ENCODE peak calls at places on chromosomes 2 and 18, in five cellular contexts. D, O, P, K and B are unnamed samples.
A peak's percentile ranks its signal among the peaks of the same experiment; 100 is the strongest.

GRCh38 chr2:33620-34019 is 12.7 kb downstream of the FAM110C start:
- DNase-seq in O (peak; percentile 75), D (peak; percentile 47), P (no peak), K (no peak), B (no peak)

GRCh38 chr18:6405237-6406074 is 9.3 kb downstream of the L3MBTL4 start:
- DNase-seq in K (peak; percentile 22), O (no peak), P (peak; percentile 8), D (no peak), B (no peak)

GRCh38 chr18:42706618-42707017 is 408.9 kb downstream of the RIT2 start:
- DNase-seq in P (peak; percentile 48), O (no peak), K (peak; percentile 67), D (peak; percentile 45), B (no peak)

GRCh38 chr2:161308178-161308955 is at the start of gene PSMD14:
- DNase-seq in P (peak; percentile 94), K (peak; percentile 88), O (peak; percentile 96), D (peak; percentile 99), B (peak; percentile 84)

GRCh38 chr2:17162721-17163120 is 355.5 kb downstream of the RAD51AP2 start:
- DNase-seq in O (no peak), K (no peak), P (no peak), D (no peak), B (no peak)

GRCh38 chr2:27798948-27799645 is 27.6 kb downstream of the MRPL33 start:
- DNase-seq in P (peak; percentile 21), K (peak; percentile 89), D (peak; percentile 99), O (peak; percentile 99), B (peak; percentile 86)

GRCh38 chr18:12960846-12961397 is 13.1 kb downstream of the SEH1L start:
- DNase-seq in D (no peak), O (no peak), P (no peak), K (no peak), B (no peak)

GRCh38 chr2:219462349-219462748 is 27.7 kb downstream of the SPEG start:
- DNase-seq in P (no peak), O (no peak), D (no peak), K (no peak), B (no peak)

GRCh38 chr2:26526105-26526504 is 48.2 kb upstream of the OTOF start:
- DNase-seq in O (no peak), D (no peak), K (no peak), P (no peak), B (no peak)

GRCh38 chr2:23697676-23698075 is 229.2 kb downstream of the ATAD2B start:
- DNase-seq in O (peak; percentile 76), P (no peak), K (no peak), D (no peak), B (no peak)

GRCh38 chr18:44839239-44839666 is 158.6 kb downstream of the SETBP1 start:
- DNase-seq in O (peak; percentile 53), D (peak; percentile 91), K (peak; percentile 29), P (peak; percentile 42), B (peak; percentile 44)

GRCh38 chr2:20223345-20224190 is 1.4 kb downstream of the SDC1 start:
- DNase-seq in D (peak; percentile 50), K (peak; percentile 61), O (peak; percentile 54), P (peak; percentile 72), B (no peak)
- H3K4me1 ChIP-seq in D (peaks cover 6% of the 10 kb centered on the region), K (peaks cover 18% of the 10 kb centered on the region), O (peaks cover 40% of the 10 kb centered on the region), P (peaks cover 25% of the 10 kb centered on the region), B (no peaks in the 10 kb centered on the region)

DNA sequence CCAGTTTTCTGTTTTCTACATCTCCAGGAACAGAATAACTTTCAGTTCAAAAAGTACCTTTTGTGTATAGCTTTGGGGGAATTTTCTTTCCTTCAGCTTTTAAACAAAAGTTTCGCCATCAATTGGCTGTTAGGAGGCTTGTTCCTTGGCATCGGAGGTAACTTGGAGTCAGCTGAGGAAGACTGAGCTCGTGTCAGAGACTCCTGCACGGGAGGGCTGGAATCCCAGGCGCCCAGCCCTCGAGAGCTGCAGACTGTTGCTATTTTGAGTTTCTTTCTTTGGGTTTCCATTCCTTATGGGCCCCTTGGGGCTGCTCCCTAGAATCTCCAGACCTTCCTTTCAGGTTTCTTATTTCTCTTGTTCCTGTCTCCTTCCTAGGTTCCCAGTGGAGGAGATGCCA is 8.1 kb downstream of the EMILIN2 start:
- DNase-seq in K (no peak), D (no peak), O (no peak), P (no peak), B (no peak)
- H3K4me1 ChIP-seq in K (no peaks in the 10 kb centered on the region), D (no peaks in the 10 kb centered on the region), O (no peaks in the 10 kb centered on the region), P (peaks cover 25% of the 10 kb centered on the region), B (peaks cover 36% of the 10 kb centered on the region)

GRCh38 chr2:85273732-85274731 is 53.8 kb downstream of the TGOLN2 start:
- DNase-seq in O (peak; percentile 67), K (peak; percentile 76), P (no peak), D (peak; percentile 25), B (no peak)

GRCh38 chr2:85272357-85272756 is 55.4 kb downstream of the TGOLN2 start:
- DNase-seq in K (no peak), O (no peak), D (no peak), P (no peak), B (no peak)

GRCh38 chr2:85265304-85265703 is 62.5 kb downstream of the TGOLN2 start:
- DNase-seq in K (no peak), D (peak; percentile 45), O (no peak), P (no peak), B (no peak)

GRCh38 chr2:85266424-85267041 is 61.3 kb downstream of the TGOLN2 start:
- DNase-seq in O (peak; percentile 69), P (peak; percentile 86), D (peak; percentile 88), K (no peak), B (no peak)

DNA sequence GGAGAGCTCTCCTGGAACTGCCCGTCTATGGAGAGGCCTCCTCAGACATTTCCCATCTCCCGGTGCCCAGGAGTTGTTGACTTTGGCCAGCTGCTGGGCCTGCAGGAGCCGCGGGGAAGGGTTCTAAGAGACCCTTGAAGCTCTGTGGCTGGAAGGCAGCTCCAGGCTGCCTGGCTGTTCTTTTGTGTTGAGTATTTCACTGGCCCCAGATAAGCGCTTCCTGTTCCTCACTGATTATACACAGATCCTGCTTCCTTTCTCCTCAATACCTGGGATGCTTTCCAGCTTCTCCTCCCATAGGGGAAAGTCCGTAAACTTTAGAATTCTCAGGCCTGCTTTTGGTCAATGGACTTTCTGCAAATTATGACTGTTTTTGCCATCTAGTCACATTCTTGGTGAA is 57.8 kb downstream of the TGOLN2 start:
- DNase-seq in D (peak; percentile 24), P (no peak), O (no peak), K (no peak), B (no peak)
- H3K4me1 ChIP-seq in D (peaks cover 4% of the 10 kb centered on the region), P (peaks cover 28% of the 10 kb centered on the region), O (peaks cover 5% of the 10 kb centered on the region), K (no peaks in the 10 kb centered on the region), B (peaks cover 32% of the 10 kb centered on the region)

GRCh38 chr2:66466435-66466834 is 31.5 kb downstream of the MEIS1 start:
- DNase-seq in K (no peak), P (no peak), D (no peak), O (no peak), B (no peak)
- H3K4me1 ChIP-seq in K (no peaks in the 10 kb centered on the region), P (peaks cover 20% of the 10 kb centered on the region), D (peaks cover 3% of the 10 kb centered on the region), O (no peaks in the 10 kb centered on the region), B (peaks cover 17% of the 10 kb centered on the region)

GRCh38 chr2:239223330-239224248 is 177.2 kb downstream of the HDAC4 start:
- DNase-seq in K (peak; percentile 29), D (no peak), P (no peak), O (no peak), B (no peak)

GRCh38 chr2:239225456-239225855 is 175.4 kb downstream of the HDAC4 start:
- DNase-seq in K (no peak), P (no peak), D (no peak), O (no peak), B (no peak)

GRCh38 chr2:239223029-239223329 is 177.8 kb downstream of the HDAC4 start:
- DNase-seq in K (no peak), P (no peak), D (no peak), O (no peak), B (no peak)

GRCh38 chr2:239222346-239223028 is 178.3 kb downstream of the HDAC4 start:
- DNase-seq in K (no peak), D (no peak), O (no peak), P (no peak), B (no peak)

GRCh38 chr2:239224249-239224605 is 176.6 kb downstream of the HDAC4 start:
- DNase-seq in K (no peak), O (no peak), P (no peak), D (no peak), B (no peak)
- H3K4me1 ChIP-seq in K (peaks cover 15% of the 10 kb centered on the region), O (no peaks in the 10 kb centered on the region), P (peaks cover 12% of the 10 kb centered on the region), D (peaks cover 8% of the 10 kb centered on the region), B (peaks cover 80% of the 10 kb centered on the region)

DNA sequence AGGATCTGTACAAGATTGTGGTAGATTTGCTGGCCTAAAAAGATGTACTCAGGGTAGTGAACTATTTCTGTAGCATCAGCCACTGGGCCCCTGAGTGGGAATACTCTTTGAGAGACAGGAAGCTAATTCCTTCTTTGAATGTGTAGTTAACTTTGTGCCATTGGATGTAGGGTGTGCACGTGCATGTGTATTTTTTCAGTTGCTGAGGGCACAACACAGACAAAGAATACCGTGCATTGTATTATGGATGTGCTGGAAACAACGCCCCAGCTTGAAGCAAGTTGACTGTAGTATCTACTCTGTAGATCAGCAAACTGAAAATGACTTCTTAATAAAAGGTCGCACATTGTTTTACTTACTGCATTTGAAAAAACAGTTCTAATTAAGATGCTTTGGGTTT is 14.1 kb downstream of the CRIM1 start:
- DNase-seq in P (no peak), O (no peak), K (no peak), D (no peak), B (no peak)
- H3K4me1 ChIP-seq in P (peaks cover 68% of the 10 kb centered on the region), O (peaks cover 90% of the 10 kb centered on the region), K (peaks cover 53% of the 10 kb centered on the region), D (peaks cover 48% of the 10 kb centered on the region), B (peaks cover 76% of the 10 kb centered on the region)

DNA sequence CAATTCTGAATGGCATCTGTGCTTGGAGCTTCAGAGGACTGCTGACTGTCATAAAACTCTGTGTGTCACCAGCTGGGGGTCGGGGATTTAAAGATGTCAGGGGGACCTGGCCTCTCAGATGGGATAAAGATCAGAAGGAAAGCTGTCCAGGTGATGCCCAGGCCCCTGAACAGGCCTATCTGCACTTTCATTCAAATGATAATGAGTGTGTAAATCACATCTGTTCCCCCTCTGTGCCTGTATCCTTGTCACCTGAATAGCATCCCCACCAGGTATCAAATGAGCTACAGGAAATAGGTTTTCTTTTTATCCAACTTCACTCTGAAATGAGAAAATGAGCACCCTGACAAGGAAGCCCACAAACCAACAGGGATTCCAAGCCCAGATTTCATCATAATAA is 75.5 kb downstream of the ZEB2 start:
- DNase-seq in P (peak; percentile 41), K (no peak), O (no peak), D (peak; percentile 66), B (no peak)
- H3K4me1 ChIP-seq in P (peaks cover 65% of the 10 kb centered on the region), K (no peaks in the 10 kb centered on the region), O (no peaks in the 10 kb centered on the region), D (peaks cover 15% of the 10 kb centered on the region), B (peaks cover 76% of the 10 kb centered on the region)